ENCODE peak calls at places on chromosomes 5 and 9, in six cellular contexts. One of them, this sample, is unnamed.

GRCh38 chr9:137492464-137493162 is 33.5 kb upstream of the NSMF start:
- DNase-seq in fibroblast of mammary gland: no peak
- DNase-seq in epithelial cell of esophagus: no peak
- DNase-seq in OCI-LY7: peak
- DNase-seq in WERI-Rb-1: peak
- DNase-seq in CD8-positive, alpha-beta T cell: no peak
- DNase-seq in this sample: no peak

GRCh38 chr5:170491479-170491878 is 12.3 kb upstream of the KCNIP1 start:
- DNase-seq in fibroblast of mammary gland: peak
- DNase-seq in epithelial cell of esophagus: peak
- DNase-seq in OCI-LY7: no peak
- DNase-seq in WERI-Rb-1: no peak
- DNase-seq in CD8-positive, alpha-beta T cell: no peak
- DNase-seq in this sample: peak

GRCh38 chr9:22049411-22049810 is 40.3 kb upstream of the CDKN2B start:
- DNase-seq in fibroblast of mammary gland: peak
- DNase-seq in epithelial cell of esophagus: peak
- DNase-seq in OCI-LY7: no peak
- DNase-seq in WERI-Rb-1: no peak
- DNase-seq in CD8-positive, alpha-beta T cell: no peak
- DNase-seq in this sample: peak

GRCh38 chr5:68374770-68375518 is 159.4 kb downstream of the PIK3R1 start:
- DNase-seq in fibroblast of mammary gland: no peak
- DNase-seq in epithelial cell of esophagus: no peak
- DNase-seq in OCI-LY7: no peak
- DNase-seq in WERI-Rb-1: no peak
- DNase-seq in CD8-positive, alpha-beta T cell: no peak
- DNase-seq in this sample: peak

GRCh38 chr9:86483496-86483895 is 129.3 kb upstream of the TUT7 start:
- DNase-seq in fibroblast of mammary gland: no peak
- DNase-seq in epithelial cell of esophagus: no peak
- DNase-seq in OCI-LY7: no peak
- DNase-seq in WERI-Rb-1: no peak
- DNase-seq in CD8-positive, alpha-beta T cell: no peak
- DNase-seq in this sample: no peak

GRCh38 chr5:35294976-35295375 is 64.7 kb upstream of the PRLR start:
- DNase-seq in fibroblast of mammary gland: no peak
- DNase-seq in epithelial cell of esophagus: no peak
- DNase-seq in OCI-LY7: no peak
- DNase-seq in WERI-Rb-1: no peak
- DNase-seq in CD8-positive, alpha-beta T cell: no peak
- DNase-seq in this sample: no peak

GRCh38 chr9:3768286-3768685 is 242.5 kb upstream of the RFX3 start:
- DNase-seq in fibroblast of mammary gland: peak
- DNase-seq in epithelial cell of esophagus: no peak
- DNase-seq in OCI-LY7: no peak
- DNase-seq in WERI-Rb-1: no peak
- DNase-seq in CD8-positive, alpha-beta T cell: no peak
- DNase-seq in this sample: peak

GRCh38 chr5:125412561-125413535 is 666.4 kb upstream of the ZNF608 start:
- DNase-seq in fibroblast of mammary gland: peak
- DNase-seq in epithelial cell of esophagus: peak
- DNase-seq in OCI-LY7: peak
- DNase-seq in WERI-Rb-1: peak
- DNase-seq in CD8-positive, alpha-beta T cell: no peak
- DNase-seq in this sample: peak

GRCh38 chr5:154813736-154814135 is 36.7 kb downstream of the FAXDC2 start:
- DNase-seq in fibroblast of mammary gland: no peak
- DNase-seq in epithelial cell of esophagus: no peak
- DNase-seq in OCI-LY7: no peak
- DNase-seq in WERI-Rb-1: no peak
- DNase-seq in CD8-positive, alpha-beta T cell: peak
- DNase-seq in this sample: no peak

GRCh38 chr5:126339215-126339805 is 83.9 kb upstream of the GRAMD2B start:
- DNase-seq in fibroblast of mammary gland: peak
- DNase-seq in epithelial cell of esophagus: peak
- DNase-seq in OCI-LY7: peak
- DNase-seq in WERI-Rb-1: peak
- DNase-seq in CD8-positive, alpha-beta T cell: peak
- DNase-seq in this sample: peak

GRCh38 chr5:178573216-178573615 is 17.0 kb downstream of the COL23A1 start:
- DNase-seq in fibroblast of mammary gland: no peak
- DNase-seq in epithelial cell of esophagus: no peak
- DNase-seq in OCI-LY7: no peak
- DNase-seq in WERI-Rb-1: no peak
- DNase-seq in CD8-positive, alpha-beta T cell: no peak
- DNase-seq in this sample: no peak

GRCh38 chr9:103660830-103661229 is 433.3 kb upstream of the SMC2 start:
- DNase-seq in fibroblast of mammary gland: no peak
- DNase-seq in epithelial cell of esophagus: no peak
- DNase-seq in OCI-LY7: no peak
- DNase-seq in WERI-Rb-1: no peak
- DNase-seq in CD8-positive, alpha-beta T cell: no peak
- DNase-seq in this sample: no peak

GRCh38 chr9:14433841-14434511 is 120.0 kb upstream of the NFIB start:
- DNase-seq in fibroblast of mammary gland: peak
- DNase-seq in epithelial cell of esophagus: peak
- DNase-seq in OCI-LY7: peak
- DNase-seq in WERI-Rb-1: no peak
- DNase-seq in CD8-positive, alpha-beta T cell: no peak
- DNase-seq in this sample: peak

GRCh38 chr5:1009359-1010180 is 968 bp downstream of the NKD2 start:
- DNase-seq in fibroblast of mammary gland: no peak
- DNase-seq in epithelial cell of esophagus: no peak
- DNase-seq in OCI-LY7: no peak
- DNase-seq in WERI-Rb-1: peak
- DNase-seq in CD8-positive, alpha-beta T cell: no peak
- DNase-seq in this sample: no peak

GRCh38 chr5:18281947-18282557 is 647.8 kb downstream of the TAF11L14 start:
- DNase-seq in fibroblast of mammary gland: peak
- DNase-seq in epithelial cell of esophagus: peak
- DNase-seq in OCI-LY7: peak
- DNase-seq in WERI-Rb-1: no peak
- DNase-seq in CD8-positive, alpha-beta T cell: no peak
- DNase-seq in this sample: peak

GRCh38 chr9:17519761-17520160 is 59.1 kb upstream of the SH3GL2 start:
- DNase-seq in fibroblast of mammary gland: peak
- DNase-seq in epithelial cell of esophagus: no peak
- DNase-seq in OCI-LY7: no peak
- DNase-seq in WERI-Rb-1: no peak
- DNase-seq in CD8-positive, alpha-beta T cell: no peak
- DNase-seq in this sample: no peak

GRCh38 chr9:134159566-134160245 is 4.7 kb downstream of the RNU6ATAC start:
- DNase-seq in fibroblast of mammary gland: no peak
- DNase-seq in epithelial cell of esophagus: no peak
- DNase-seq in OCI-LY7: no peak
- DNase-seq in WERI-Rb-1: no peak
- DNase-seq in CD8-positive, alpha-beta T cell: no peak
- DNase-seq in this sample: no peak

GRCh38 chr5:33381243-33381642 is 59.5 kb upstream of the TARS1 start:
- DNase-seq in fibroblast of mammary gland: no peak
- DNase-seq in epithelial cell of esophagus: peak
- DNase-seq in OCI-LY7: no peak
- DNase-seq in WERI-Rb-1: no peak
- DNase-seq in CD8-positive, alpha-beta T cell: no peak
- DNase-seq in this sample: no peak

GRCh38 chr5:120405923-120406322 is 58.2 kb upstream of the PRR16 start:
- DNase-seq in fibroblast of mammary gland: peak
- DNase-seq in epithelial cell of esophagus: peak
- DNase-seq in OCI-LY7: no peak
- DNase-seq in WERI-Rb-1: no peak
- DNase-seq in CD8-positive, alpha-beta T cell: no peak
- DNase-seq in this sample: peak

GRCh38 chr5:135034186-135034962 is at the start of gene PITX1:
- DNase-seq in fibroblast of mammary gland: peak
- DNase-seq in epithelial cell of esophagus: peak
- DNase-seq in OCI-LY7: peak
- DNase-seq in WERI-Rb-1: peak
- DNase-seq in CD8-positive, alpha-beta T cell: no peak
- DNase-seq in this sample: peak

GRCh38 chr5:57468481-57469165 is 14.0 kb downstream of the ACTBL2 start:
- DNase-seq in fibroblast of mammary gland: peak
- DNase-seq in epithelial cell of esophagus: peak
- DNase-seq in OCI-LY7: no peak
- DNase-seq in WERI-Rb-1: no peak
- DNase-seq in CD8-positive, alpha-beta T cell: no peak
- DNase-seq in this sample: peak

GRCh38 chr9:83588256-83588655 is 34.7 kb upstream of the IDNK start:
- DNase-seq in fibroblast of mammary gland: no peak
- DNase-seq in epithelial cell of esophagus: no peak
- DNase-seq in OCI-LY7: no peak
- DNase-seq in WERI-Rb-1: no peak
- DNase-seq in CD8-positive, alpha-beta T cell: no peak
- DNase-seq in this sample: no peak

GRCh38 chr5:31889131-31889561 is 250.2 kb downstream of the PDZD2 start:
- DNase-seq in fibroblast of mammary gland: no peak
- DNase-seq in epithelial cell of esophagus: no peak
- DNase-seq in OCI-LY7: no peak
- DNase-seq in WERI-Rb-1: peak
- DNase-seq in CD8-positive, alpha-beta T cell: no peak
- DNase-seq in this sample: no peak

GRCh38 chr9:131678499-131679111 is 61.3 kb downstream of the RAPGEF1 start:
- DNase-seq in fibroblast of mammary gland: peak
- DNase-seq in epithelial cell of esophagus: peak
- DNase-seq in OCI-LY7: peak
- DNase-seq in WERI-Rb-1: peak
- DNase-seq in CD8-positive, alpha-beta T cell: peak
- DNase-seq in this sample: peak

GRCh38 chr9:131677051-131677444 is 62.8 kb downstream of the RAPGEF1 start:
- DNase-seq in fibroblast of mammary gland: peak
- DNase-seq in epithelial cell of esophagus: no peak
- DNase-seq in OCI-LY7: no peak
- DNase-seq in WERI-Rb-1: no peak
- DNase-seq in CD8-positive, alpha-beta T cell: no peak
- DNase-seq in this sample: no peak

GRCh38 chr9:131679261-131680020 is 60.4 kb downstream of the RAPGEF1 start:
- DNase-seq in fibroblast of mammary gland: peak
- DNase-seq in epithelial cell of esophagus: peak
- DNase-seq in OCI-LY7: no peak
- DNase-seq in WERI-Rb-1: no peak
- DNase-seq in CD8-positive, alpha-beta T cell: no peak
- DNase-seq in this sample: peak

GRCh38 chr9:131676431-131676972 is 63.4 kb downstream of the RAPGEF1 start:
- DNase-seq in fibroblast of mammary gland: no peak
- DNase-seq in epithelial cell of esophagus: no peak
- DNase-seq in OCI-LY7: peak
- DNase-seq in WERI-Rb-1: no peak
- DNase-seq in CD8-positive, alpha-beta T cell: peak
- DNase-seq in this sample: no peak

GRCh38 chr9:131677445-131678180 is 62.3 kb downstream of the RAPGEF1 start:
- DNase-seq in fibroblast of mammary gland: peak
- DNase-seq in epithelial cell of esophagus: peak
- DNase-seq in OCI-LY7: peak
- DNase-seq in WERI-Rb-1: no peak
- DNase-seq in CD8-positive, alpha-beta T cell: no peak
- DNase-seq in this sample: peak
- H3K4me3 ChIP-seq in fibroblast of mammary gland: no peak
- H3K4me3 ChIP-seq in epithelial cell of esophagus: no peak
- H3K4me3 ChIP-seq in OCI-LY7: peak
- H3K4me3 ChIP-seq in WERI-Rb-1: no peak
- H3K4me3 ChIP-seq in CD8-positive, alpha-beta T cell: no peak
- H3K4me3 ChIP-seq in this sample: peak

DNA sequence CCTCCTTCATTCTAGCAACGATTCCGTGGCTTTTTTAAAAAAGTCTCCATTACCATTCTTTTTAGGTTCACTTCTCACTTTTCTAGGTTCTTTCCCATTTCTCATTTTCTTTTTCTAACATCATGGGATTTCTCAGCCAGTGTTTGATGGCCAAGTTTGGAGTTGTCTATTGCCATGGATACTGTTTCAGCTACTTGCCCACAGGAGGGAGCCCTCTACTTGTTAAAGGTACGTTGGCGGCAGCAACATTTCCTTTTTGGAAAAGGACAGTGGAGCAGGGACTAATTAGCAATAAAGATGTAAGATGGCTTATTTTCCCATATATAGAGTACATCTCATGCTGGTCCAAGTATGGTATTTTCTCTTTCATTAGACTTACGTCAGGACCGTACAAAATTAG is 2257.5 kb upstream of the C9orf72 start:
- DNase-seq in fibroblast of mammary gland: peak
- DNase-seq in epithelial cell of esophagus: peak
- DNase-seq in OCI-LY7: no peak
- DNase-seq in WERI-Rb-1: peak
- DNase-seq in CD8-positive, alpha-beta T cell: no peak
- DNase-seq in this sample: no peak
- TF ChIP-seq CTCF in fibroblast of mammary gland: peak
- TF ChIP-seq CTCF in epithelial cell of esophagus: peak
- TF ChIP-seq CTCF in OCI-LY7: peak
- TF ChIP-seq CTCF in WERI-Rb-1: peak
- TF ChIP-seq CTCF in CD8-positive, alpha-beta T cell: no peak
- TF ChIP-seq CTCF in this sample: no peak

GRCh38 chr5:139578348-139578724 is 17.2 kb downstream of the UBE2D2 start:
- DNase-seq in fibroblast of mammary gland: no peak
- DNase-seq in epithelial cell of esophagus: no peak
- DNase-seq in OCI-LY7: no peak
- DNase-seq in WERI-Rb-1: no peak
- DNase-seq in CD8-positive, alpha-beta T cell: no peak
- DNase-seq in this sample: no peak

GRCh38 chr5:139575751-139576150 is 14.6 kb downstream of the UBE2D2 start:
- DNase-seq in fibroblast of mammary gland: no peak
- DNase-seq in epithelial cell of esophagus: no peak
- DNase-seq in OCI-LY7: no peak
- DNase-seq in WERI-Rb-1: no peak
- DNase-seq in CD8-positive, alpha-beta T cell: no peak
- DNase-seq in this sample: no peak

GRCh38 chr5:139577689-139578347 is 16.7 kb downstream of the UBE2D2 start:
- DNase-seq in fibroblast of mammary gland: no peak
- DNase-seq in epithelial cell of esophagus: no peak
- DNase-seq in OCI-LY7: no peak
- DNase-seq in WERI-Rb-1: no peak
- DNase-seq in CD8-positive, alpha-beta T cell: no peak
- DNase-seq in this sample: no peak

GRCh38 chr5:139574641-139575312 is 13.6 kb downstream of the UBE2D2 start:
- DNase-seq in fibroblast of mammary gland: peak
- DNase-seq in epithelial cell of esophagus: peak
- DNase-seq in OCI-LY7: peak
- DNase-seq in WERI-Rb-1: no peak
- DNase-seq in CD8-positive, alpha-beta T cell: no peak
- DNase-seq in this sample: peak

DNA sequence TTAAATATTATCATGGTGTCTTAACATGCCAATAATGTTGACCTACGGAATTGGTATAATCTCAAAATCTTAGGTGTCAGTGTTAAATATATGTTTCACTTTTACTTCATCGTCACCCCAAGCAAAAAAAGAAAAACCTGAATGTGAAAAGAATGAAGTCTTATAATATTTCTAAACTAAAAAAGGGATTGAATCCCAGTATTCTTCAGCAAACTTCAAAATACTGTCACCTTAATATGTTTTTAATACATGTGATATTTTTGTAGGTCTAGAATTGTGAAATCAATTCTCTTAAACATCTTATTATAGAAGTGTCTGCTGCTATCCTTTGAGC is 14.1 kb downstream of the UBE2D2 start:
- DNase-seq in fibroblast of mammary gland: no peak
- DNase-seq in epithelial cell of esophagus: no peak
- DNase-seq in OCI-LY7: no peak
- DNase-seq in WERI-Rb-1: no peak
- DNase-seq in CD8-positive, alpha-beta T cell: no peak
- DNase-seq in this sample: no peak
- H3K4me3 ChIP-seq in fibroblast of mammary gland: no peak
- H3K4me3 ChIP-seq in epithelial cell of esophagus: no peak
- H3K4me3 ChIP-seq in OCI-LY7: peak
- H3K4me3 ChIP-seq in WERI-Rb-1: no peak
- H3K4me3 ChIP-seq in CD8-positive, alpha-beta T cell: no peak
- H3K4me3 ChIP-seq in this sample: no peak

GRCh38 chr9:81685763-81686613 is 3.4 kb downstream of the TLE1 start:
- DNase-seq in fibroblast of mammary gland: peak
- DNase-seq in epithelial cell of esophagus: peak
- DNase-seq in OCI-LY7: no peak
- DNase-seq in WERI-Rb-1: no peak
- DNase-seq in CD8-positive, alpha-beta T cell: no peak
- DNase-seq in this sample: peak
- TF ChIP-seq CTCF in fibroblast of mammary gland: peak
- TF ChIP-seq CTCF in epithelial cell of esophagus: peak
- TF ChIP-seq CTCF in OCI-LY7: no peak
- TF ChIP-seq CTCF in WERI-Rb-1: no peak
- TF ChIP-seq CTCF in CD8-positive, alpha-beta T cell: no peak
- TF ChIP-seq CTCF in this sample: no peak